ENCODE peak calls at places on chromosomes 5 and 9, in eight cellular contexts. Z is stimulated activated CD8-positive, alpha-beta memory T cell treated with anti-CD3 and anti-CD28 coated beads, Interleukin-2, amount 100 ng/mL, for 48 hours; A is Daoy; N is lower lobe of right lung; B is HCEC 1CT; X is GM23338; T is left kidney; U is ACHN. L is an unnamed sample.

GRCh38 chr9:26324787-26325186 is 567.8 kb downstream of the CAAP1 start:
- DNase-seq in Z (no peak), A (no peak), N (no peak), B (peak; percentile 32), X (no peak), T (peak; percentile 69), U (no peak), L (no peak)

GRCh38 chr9:15135167-15135792 is 171.7 kb downstream of the TTC39B start:
- DNase-seq in Z (no peak), A (peak; percentile 44), N (no peak), B (peak; percentile 76), X (peak; percentile 95), T (peak; percentile 93), U (peak; percentile 70), L (peak; percentile 70)

GRCh38 chr5:8912106-8912505 is 633.8 kb downstream of the SEMA5A start:
- DNase-seq in Z (no peak), A (peak; percentile 39), N (no peak), B (peak; percentile 45), X (no peak), T (no peak), U (no peak), L (no peak)

GRCh38 chr9:33223696-33224095 is 16.3 kb upstream of the SPINK4 start:
- DNase-seq in Z (no peak), A (no peak), N (no peak), B (no peak), X (no peak), T (peak; percentile 20), U (no peak), L (no peak)

GRCh38 chr5:15142458-15142857 is 270.9 kb upstream of the ANKH start:
- DNase-seq in Z (no peak), A (no peak), N (no peak), B (no peak), X (no peak), T (no peak), U (no peak), L (no peak)

GRCh38 chr5:74575741-74576538 is 64.6 kb downstream of the ENC1 start:
- DNase-seq in Z (no peak), A (peak; percentile 85), N (no peak), B (peak; percentile 89), X (no peak), T (peak; percentile 57), U (peak; percentile 47), L (peak; percentile 67)

GRCh38 chr5:92644271-92644886 is 936.6 kb downstream of the NR2F1-AS1 start:
- DNase-seq in Z (no peak), A (no peak), N (no peak), B (peak; percentile 6), X (peak; percentile 62), T (no peak), U (no peak), L (no peak)

GRCh38 chr5:112386716-112387115 is 32.4 kb downstream of the EPB41L4A start:
- DNase-seq in Z (no peak), A (no peak), N (no peak), B (no peak), X (no peak), T (no peak), U (no peak), L (no peak)

GRCh38 chr5:151284392-151284967 is 19.1 kb downstream of the SLC36A3 start:
- DNase-seq in Z (no peak), A (peak; percentile 23), N (no peak), B (no peak), X (peak; percentile 70), T (no peak), U (peak; percentile 8), L (no peak)

L was measured in LoVo.